ENCODE peak calls at places on chromosome 5, in four cellular contexts. Z is activated CD4-positive, alpha-beta memory T cell treated with anti-CD3 and anti-CD28 coated beads, Interleukin-2, amount 10 ng/mL, durations not matched to agents 7 days and 5 days; I is tibial artery; T is neural crest cell. V is an unnamed sample.
A peak's percentile ranks its signal among the peaks of the same experiment; 100 is the strongest.

GRCh38 chr5:154793599-154794524 is 38.7 kb downstream of the LARP1 start:
- DNase-seq in I (peak; percentile 60), Z (no peak), T (no peak), V (no peak)

GRCh38 chr5:118434522-118434921 is 553.8 kb downstream of the DTWD2 start:
- DNase-seq in T (no peak), Z (no peak), I (no peak), V (no peak)

GRCh38 chr5:6675784-6676499 is 37.3 kb upstream of the TENT4A start:
- DNase-seq in Z (no peak), I (no peak), T (no peak), V (no peak)

GRCh38 chr5:78899922-78900362 is 85.2 kb downstream of the ARSB start:
- DNase-seq in I (no peak), Z (peak; percentile 51), T (peak; percentile 14), V (no peak)

GRCh38 chr5:52760695-52761366 is 26.9 kb upstream of the ITGA1 start:
- DNase-seq in Z (no peak), I (no peak), T (no peak), V (no peak)

GRCh38 chr5:153784277-153784676 is 254.4 kb downstream of the FAM114A2 start:
- DNase-seq in T (no peak), Z (no peak), I (no peak), V (no peak)

GRCh38 chr5:56908942-56909293 is 478 bp upstream of the SETD9 start:
- DNase-seq in T (no peak), Z (no peak), I (no peak), V (no peak)

GRCh38 chr5:64312496-64312895 is 146.9 kb downstream of the RNF180 start:
- DNase-seq in Z (no peak), I (no peak), T (no peak), V (no peak)

GRCh38 chr5:127957183-127957582 is 126.4 kb upstream of the SLC12A2 start:
- DNase-seq in Z (no peak), T (no peak), I (no peak), V (no peak)

GRCh38 chr5:176178789-176179188 is 59.4 kb upstream of the SIMC1 start:
- DNase-seq in T (no peak), I (no peak), Z (no peak), V (no peak)

GRCh38 chr5:90932052-90932699 is 373.6 kb downstream of the ADGRV1 start:
- DNase-seq in Z (peak; percentile 19), T (peak; percentile 42), I (no peak), V (peak; percentile 28)

GRCh38 chr5:23523998-23524397 is 16.6 kb downstream of the PRDM9 start:
- DNase-seq in T (no peak), I (no peak), Z (no peak), V (no peak)

GRCh38 chr5:154892370-154892771 is 33.9 kb downstream of the CNOT8 start:
- DNase-seq in T (no peak), Z (no peak), I (no peak), V (no peak)

V was measured in DND-41.